ENCODE peak calls at places on chromosomes 16 and 17, in four cellular contexts. G, A, P and N are unnamed samples.

GRCh38 chr17:80987941-80988461 is 3.6 kb upstream of the CHMP6 start:
- DNase-seq in G (no peak), A (no peak), P (no peak), N (no peak)

GRCh38 chr17:72516772-72517399 is 396.1 kb downstream of the SOX9 start:
- DNase-seq in G (no peak), A (no peak), P (peak), N (no peak)

GRCh38 chr17:80441133-80441578 is 26.2 kb downstream of the ENDOV start:
- DNase-seq in G (peak), A (no peak), P (peak), N (peak)

GRCh38 chr17:57650548-57650947 is 94.6 kb downstream of the CCDC182 start:
- DNase-seq in G (no peak), A (no peak), P (no peak), N (no peak)

GRCh38 chr17:4533522-4534502 is 21.4 kb downstream of the MYBBP1A start:
- DNase-seq in G (no peak), A (no peak), P (no peak), N (no peak)

GRCh38 chr17:65532491-65532890 is 29.0 kb downstream of the AXIN2 start:
- DNase-seq in G (no peak), A (no peak), P (no peak), N (no peak)

GRCh38 chr17:39001703-39002637 is 34.8 kb upstream of the FBXO47 start:
- DNase-seq in G (peak), A (no peak), P (peak), N (no peak)

GRCh38 chr17:79927136-79927661 is 88.0 kb upstream of the CBX4 start:
- DNase-seq in G (no peak), A (no peak), P (no peak), N (no peak)

GRCh38 chr16:66682271-66682670 is 14.3 kb downstream of the CMTM4 start:
- DNase-seq in G (no peak), A (no peak), P (no peak), N (no peak)

GRCh38 chr17:28812980-28813377 is 29.6 kb downstream of the FAM222B start:
- DNase-seq in G (peak), A (no peak), P (no peak), N (no peak)

GRCh38 chr16:30112197-30113030 is 923 bp downstream of the GDPD3 start:
- DNase-seq in G (peak), A (no peak), P (peak), N (no peak)

GRCh38 chr17:4807534-4808377 is 804 bp downstream of the PLD2 start:
- DNase-seq in G (no peak), A (no peak), P (no peak), N (no peak)

GRCh38 chr16:85104821-85105391 is 7.4 kb downstream of the CIBAR2 start:
- DNase-seq in G (no peak), A (peak), P (peak), N (peak)

GRCh38 chr17:72528683-72529082 is 407.9 kb downstream of the SOX9 start:
- DNase-seq in G (no peak), A (no peak), P (no peak), N (no peak)

GRCh38 chr17:49021095-49021767 is 24.0 kb downstream of the IGF2BP1 start:
- DNase-seq in G (no peak), A (no peak), P (no peak), N (no peak)

GRCh38 chr16:88710556-88710955 is 4.3 kb downstream of the CTU2 start:
- DNase-seq in G (no peak), A (no peak), P (no peak), N (no peak)

GRCh38 chr17:48728232-48729231 is at the start of gene HOXB13:
- DNase-seq in G (peak), A (no peak), P (no peak), N (no peak)

GRCh38 chr17:2980904-2981246 is 82.5 kb downstream of the OR1D5 start:
- DNase-seq in G (no peak), A (no peak), P (no peak), N (no peak)

GRCh38 chr17:76588182-76588581 is 2.5 kb upstream of the ST6GALNAC2 start:
- DNase-seq in G (no peak), A (no peak), P (no peak), N (no peak)

GRCh38 chr17:54157542-54157941 is 334.8 kb downstream of the KIF2B start:
- DNase-seq in G (no peak), A (no peak), P (no peak), N (no peak)

GRCh38 chr17:61556224-61557188 is 34.5 kb downstream of the NACA2 start:
- DNase-seq in G (no peak), A (no peak), P (no peak), N (no peak)

GRCh38 chr17:73624496-73624988 is 19.7 kb downstream of the SDK2 start:
- DNase-seq in G (no peak), A (no peak), P (no peak), N (no peak)

GRCh38 chr16:66485361-66485760 is 58.3 kb downstream of the BEAN1 start:
- DNase-seq in G (no peak), A (no peak), P (no peak), N (no peak)

GRCh38 chr16:89150981-89151380 is 20.6 kb upstream of the CDH15 start:
- DNase-seq in G (no peak), A (no peak), P (no peak), N (no peak)

GRCh38 chr16:86882586-86883280 is 304.4 kb downstream of the FOXL1 start:
- DNase-seq in G (no peak), A (no peak), P (no peak), N (no peak)

GRCh38 chr17:81317436-81317821 is 22.3 kb upstream of the SLC38A10 start:
- DNase-seq in G (no peak), A (no peak), P (no peak), N (no peak)

GRCh38 chr16:22348296-22348695 is 26.1 kb downstream of the CDR2 start:
- DNase-seq in G (no peak), A (no peak), P (no peak), N (no peak)

GRCh38 chr16:87851601-87852000 is 17.7 kb downstream of the SLC7A5 start:
- DNase-seq in G (no peak), A (no peak), P (no peak), N (no peak)

GRCh38 chr16:47110939-47111338 is 32.8 kb downstream of the NETO2 start:
- DNase-seq in G (peak), A (no peak), P (no peak), N (no peak)

GRCh38 chr16:47392114-47392513 is 68.7 kb downstream of the ITFG1 start:
- DNase-seq in G (peak), A (peak), P (peak), N (peak)

GRCh38 chr17:66691644-66692500 is 143.0 kb upstream of the CACNG5 start:
- DNase-seq in G (no peak), A (no peak), P (peak), N (no peak)

GRCh38 chr17:31687505-31688126 is 171.4 kb downstream of the COPRS start:
- DNase-seq in G (no peak), A (no peak), P (no peak), N (no peak)

GRCh38 chr16:76293980-76294690 is 16.9 kb downstream of the CNTNAP4 start:
- DNase-seq in G (no peak), A (no peak), P (no peak), N (no peak)

GRCh38 chr17:60525347-60525623 is 757 bp downstream of the APPBP2 start:
- DNase-seq in G (peak), A (no peak), P (no peak), N (no peak)

GRCh38 chr17:39800540-39800939 is 62.8 kb downstream of the GRB7 start:
- DNase-seq in G (no peak), A (peak), P (no peak), N (no peak)

GRCh38 chr17:21291862-21292261 is 7.4 kb downstream of the MAP2K3 start:
- DNase-seq in G (no peak), A (no peak), P (no peak), N (no peak)

GRCh38 chr16:30470632-30471007 is 1.9 kb upstream of the ITGAL start:
- DNase-seq in G (no peak), A (no peak), P (no peak), N (no peak)

GRCh38 chr16:57422026-57422944 is 17.7 kb downstream of the CCL17 start:
- DNase-seq in G (peak), A (no peak), P (peak), N (no peak)

GRCh38 chr17:376936-377863 is 24.6 kb upstream of the RPH3AL start:
- DNase-seq in G (no peak), A (no peak), P (no peak), N (no peak)
- TF ChIP-seq POLR2AphosphoS5 in G (no peak), A (no peak), P (no peak), N (no peak)

GRCh38 chr17:43515641-43516040 is 30.5 kb downstream of the ETV4 start:
- DNase-seq in G (no peak), A (no peak), P (no peak), N (no peak)
- TF ChIP-seq SPI1 in G (no peak), A (no peak), P (no peak), N (no peak)

DNA sequence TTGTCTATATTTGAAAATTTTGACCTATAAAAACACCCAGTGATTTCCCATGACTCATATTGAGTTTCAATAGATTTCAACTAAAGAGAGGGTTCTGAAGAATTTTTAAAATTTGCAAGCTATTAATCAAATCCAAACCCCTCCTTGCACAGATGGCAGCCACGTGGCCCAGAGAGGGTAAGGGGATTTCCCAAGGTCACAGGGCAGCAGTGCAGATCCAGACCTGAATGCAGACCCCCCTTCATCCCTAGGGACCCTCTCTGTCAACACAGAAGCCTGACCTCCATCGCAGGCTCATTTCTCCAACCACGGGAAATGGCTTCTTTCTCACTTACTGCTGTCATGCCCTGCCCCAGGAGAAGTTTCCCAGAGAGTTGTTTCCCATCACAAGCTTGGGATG is 24.7 kb upstream of the CES5A start:
- DNase-seq in G (no peak), A (no peak), P (no peak), N (no peak)
- TF ChIP-seq POLR2AphosphoS5 in G (no peak), A (no peak), P (no peak), N (no peak)

GRCh38 chr17:46821482-46822387 is 3.2 kb upstream of the WNT3 start:
- DNase-seq in G (peak), A (no peak), P (no peak), N (no peak)
- TF ChIP-seq SPI1 in G (no peak), A (no peak), P (no peak), N (no peak)

GRCh38 chr17:1843947-1844346 is 14.1 kb downstream of the RPA1 start:
- DNase-seq in G (no peak), A (no peak), P (no peak), N (no peak)

GRCh38 chr17:1834378-1835149 is 4.8 kb downstream of the RPA1 start:
- DNase-seq in G (no peak), A (peak), P (no peak), N (peak)

GRCh38 chr17:1839516-1839915 is 9.7 kb downstream of the RPA1 start:
- DNase-seq in G (peak), A (no peak), P (no peak), N (no peak)
- TF ChIP-seq POLR2AphosphoS5 in G (no peak), A (no peak), P (no peak), N (no peak)

DNA sequence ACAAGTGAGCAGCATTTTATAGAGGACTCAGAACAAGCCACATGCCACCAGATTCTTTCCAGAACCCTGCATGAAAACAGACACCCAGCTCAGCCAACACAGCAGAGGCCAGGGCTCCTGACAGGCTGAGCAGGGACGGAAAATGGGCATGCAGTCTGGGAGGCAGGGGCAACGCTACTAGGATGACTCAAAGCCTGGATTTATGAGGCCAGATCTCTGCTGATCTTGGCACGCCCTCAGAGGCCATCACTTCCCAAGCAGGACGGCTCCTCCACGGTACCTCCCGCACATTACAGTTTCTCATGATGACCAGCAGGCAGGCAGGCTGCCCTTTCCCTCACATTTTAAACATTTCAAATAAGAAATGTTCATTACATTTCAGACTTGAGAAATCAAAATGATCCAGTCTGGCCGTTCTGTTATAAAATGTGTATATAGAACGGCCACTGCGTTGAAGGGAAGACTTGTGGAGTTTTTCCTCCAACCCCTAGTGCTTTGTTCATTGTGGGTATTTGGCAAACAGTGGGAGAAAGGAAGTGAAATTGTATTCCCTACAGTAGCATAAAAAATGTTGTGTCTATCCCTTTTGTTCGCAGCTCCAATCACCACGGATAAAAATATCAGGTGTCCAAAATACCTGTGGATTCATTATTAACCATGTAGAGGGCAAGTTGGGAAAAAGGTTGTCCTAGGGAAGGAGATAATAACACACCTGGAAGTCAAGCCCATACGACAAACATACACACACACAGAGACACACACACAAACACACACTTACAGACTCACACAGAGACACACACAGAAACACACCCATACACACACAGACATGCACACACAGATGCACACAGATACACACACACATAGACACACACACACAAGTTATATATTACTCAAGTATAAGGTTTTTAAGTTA is 64.8 kb upstream of the ADAMTS18 start:
- DNase-seq in G (no peak), A (no peak), P (no peak), N (no peak)
- TF ChIP-seq SPI1 in G (no peak), A (no peak), P (no peak), N (no peak)

GRCh38 chr16:4316103-4316731 is 350 bp downstream of the GLIS2 start:
- DNase-seq in G (peak), A (no peak), P (no peak), N (no peak)

GRCh38 chr16:4316732-4317461 is 1.0 kb downstream of the GLIS2 start:
- DNase-seq in G (no peak), A (no peak), P (no peak), N (no peak)

GRCh38 chr16:4313563-4314531 is 2.0 kb upstream of the GLIS2 start:
- DNase-seq in G (peak), A (no peak), P (no peak), N (no peak)

GRCh38 chr16:4314532-4315184 is 1.2 kb upstream of the GLIS2 start:
- DNase-seq in G (no peak), A (no peak), P (no peak), N (no peak)

DNA sequence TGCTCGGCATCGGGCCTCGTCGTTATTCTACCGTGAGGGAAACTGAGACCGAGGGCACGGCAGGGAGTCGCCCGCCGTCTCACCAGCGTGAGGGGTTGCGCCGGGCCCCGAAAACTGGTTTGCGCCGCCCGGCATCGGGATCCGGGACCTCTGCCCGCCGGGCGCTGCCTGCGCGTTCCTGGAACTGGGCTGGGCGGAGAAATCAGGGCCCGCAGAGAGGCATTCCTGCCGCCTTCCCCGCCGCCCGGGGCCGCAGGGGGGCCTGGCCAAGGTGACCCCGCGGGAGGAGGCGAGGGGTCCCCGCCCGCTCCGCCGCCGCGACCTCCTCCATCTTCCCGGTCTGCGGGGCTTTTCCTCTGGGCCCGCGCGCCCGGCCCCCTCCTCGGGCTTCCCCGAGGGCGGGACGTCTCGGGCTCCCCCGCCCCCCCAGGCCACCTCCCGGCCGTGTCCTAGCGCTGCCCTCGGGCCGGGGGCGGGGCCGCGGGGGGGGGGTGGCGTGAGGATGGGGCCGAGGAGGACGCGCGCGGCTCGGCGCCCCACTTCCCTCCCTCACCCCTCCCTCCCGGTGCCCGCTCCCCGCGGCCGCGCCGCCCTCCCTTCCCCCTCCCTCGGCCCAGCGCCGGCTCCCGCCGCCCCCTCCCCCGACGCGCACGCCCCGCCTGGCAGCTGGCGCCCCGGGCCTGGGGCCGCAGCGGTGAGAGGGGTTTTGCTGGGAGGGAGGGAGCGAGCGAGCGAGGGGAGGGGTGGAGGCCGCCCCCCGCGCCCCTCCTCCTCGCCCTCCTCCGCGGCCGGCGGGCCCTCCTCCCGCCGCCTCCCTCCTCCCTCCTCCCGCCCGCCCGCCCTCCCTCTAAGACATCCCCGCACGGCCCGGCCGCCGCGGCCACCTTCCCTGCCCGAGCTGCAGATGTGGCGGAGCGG is at the start of gene GLIS2:
- DNase-seq in G (peak), A (no peak), P (no peak), N (no peak)
- TF ChIP-seq POLR2AphosphoS5 in G (no peak), A (no peak), P (no peak), N (no peak)

GRCh38 chr17:78925234-78925633 is at the start of gene TIMP2:
- DNase-seq in G (peak), A (no peak), P (peak), N (peak)
- TF ChIP-seq SPI1 in G (no peak), A (no peak), P (no peak), N (no peak)